ENCODE peak calls at places on chromosomes 16 and 17, in six cellular contexts. B is tibial nerve; U is NCI-H2029; Q is activated CD4-positive, alpha-beta T cell treated with anti-CD3 and anti-CD28 coated beads, Interleukin-2, amount 10 ng/mL, durations not matched to agents 24 days and 14 days; A is Right ventricle myocardium superior; V is stimulated activated CD4-positive, alpha-beta T cell treated with anti-CD3 and anti-CD28 coated beads, Interleukin-15, amount 100 ng/mL, for 24 hours. F is an unnamed sample.
A peak's percentile ranks its signal among the peaks of the same experiment; 100 is the strongest.

GRCh38 chr17:35028531-35029262 is 34.8 kb downstream of the RFFL start:
- DNase-seq in U (no peak), V (no peak), B (no peak), Q (no peak), A (no peak), F (no peak)

GRCh38 chr16:3364774-3365427 is 9.2 kb downstream of the OR2C1 start:
- DNase-seq in Q (peak; percentile 89), V (peak; percentile 91), A (peak; percentile 90), B (peak; percentile 54), U (peak; percentile 93), F (peak; percentile 89)

GRCh38 chr17:73342057-73342522 is 30.3 kb upstream of the CDC42EP4 start:
- DNase-seq in A (peak; percentile 81), Q (no peak), B (peak; percentile 46), V (no peak), U (no peak), F (peak; percentile 60)

GRCh38 chr16:2928796-2929195 is 17.1 kb downstream of the FLYWCH1 start:
- DNase-seq in V (no peak), U (no peak), B (no peak), Q (no peak), A (no peak), F (no peak)

GRCh38 chr17:2924211-2924610 is 128.0 kb downstream of the RAP1GAP2 start:
- DNase-seq in Q (no peak), V (no peak), B (no peak), A (no peak), U (no peak), F (no peak)

GRCh38 chr16:11181889-11182279 is 74.1 kb downstream of the SOCS1 start:
- DNase-seq in V (peak; percentile 72), B (peak; percentile 14), Q (peak; percentile 73), U (no peak), A (no peak), F (peak; percentile 65)

GRCh38 chr17:61259360-61259759 is 140.3 kb upstream of the TBX2 start:
- DNase-seq in U (no peak), Q (no peak), V (no peak), B (no peak), A (no peak), F (no peak)

GRCh38 chr16:69089091-69089912 is 16.2 kb upstream of the HAS3 start:
- DNase-seq in Q (no peak), B (no peak), V (peak; percentile 49), U (peak; percentile 47), A (no peak), F (peak; percentile 51)

GRCh38 chr16:84072014-84072413 is 29.4 kb upstream of the SLC38A8 start:
- DNase-seq in V (no peak), B (no peak), Q (no peak), A (no peak), U (no peak), F (no peak)

GRCh38 chr16:88769617-88770458 is 15.2 kb downstream of the PIEZO1 start:
- DNase-seq in U (peak; percentile 47), B (no peak), A (no peak), Q (peak; percentile 67), V (peak; percentile 54), F (peak; percentile 82)

GRCh38 chr17:33115957-33116680 is 124.5 kb downstream of the SPACA3 start:
- DNase-seq in Q (no peak), A (no peak), U (no peak), V (no peak), B (no peak), F (no peak)

GRCh38 chr16:28292731-28293588 is 635 bp downstream of the SBK1 start:
- DNase-seq in Q (peak; percentile 71), B (no peak), V (peak; percentile 36), A (no peak), U (peak; percentile 62), F (no peak)

GRCh38 chr17:74744349-74744713 is 4.1 kb upstream of the NHERF1 start:
- DNase-seq in Q (no peak), V (no peak), A (no peak), B (no peak), U (no peak), F (no peak)

GRCh38 chr16:24674877-24675276 is 54.6 kb upstream of the TNRC6A start:
- DNase-seq in A (no peak), B (no peak), U (no peak), V (no peak), Q (no peak), F (no peak)

GRCh38 chr16:81861915-81862314 is 82.8 kb downstream of the PLCG2 start:
- DNase-seq in U (no peak), Q (no peak), A (no peak), V (no peak), B (no peak), F (no peak)

GRCh38 chr17:44210342-44211192 is 8.9 kb downstream of the UBTF start:
- DNase-seq in B (peak; percentile 81), Q (peak; percentile 97), V (peak; percentile 93), A (peak; percentile 94), U (peak; percentile 64), F (peak; percentile 93)

GRCh38 chr16:49755291-49755611 is 100.7 kb downstream of the ZNF423 start:
- DNase-seq in Q (no peak), V (no peak), U (no peak), A (no peak), B (peak; percentile 53), F (no peak)

GRCh38 chr16:65838001-65838400 is 528.5 kb upstream of the CDH5 start:
- DNase-seq in U (no peak), Q (no peak), A (no peak), V (no peak), B (no peak), F (no peak)

GRCh38 chr17:223723-224471 is 42.4 kb upstream of the DOC2B start:
- DNase-seq in A (peak; percentile 19), B (no peak), Q (no peak), U (no peak), V (no peak), F (peak; percentile 27)

GRCh38 chr17:62626719-62627218 is 701 bp upstream of the MRC2 start:
- DNase-seq in V (peak; percentile 47), A (peak; percentile 75), Q (no peak), B (peak; percentile 63), U (no peak), F (no peak)

GRCh38 chr16:83715217-83715920 is 92.4 kb upstream of the HSBP1 start:
- DNase-seq in U (peak; percentile 85), B (no peak), Q (no peak), V (no peak), A (no peak), F (peak; percentile 58)

GRCh38 chr17:8951210-8951609 is 14.3 kb downstream of the PIK3R5 start:
- DNase-seq in Q (peak; percentile 69), U (no peak), B (no peak), A (no peak), V (no peak), F (no peak)

GRCh38 chr16:11439790-11440656 is 94.8 kb downstream of the RMI2 start:
- DNase-seq in Q (no peak), V (no peak), U (no peak), A (no peak), B (no peak), F (no peak)

GRCh38 chr16:70663524-70664324 is 17.4 kb downstream of the IL34 start:
- DNase-seq in A (no peak), U (no peak), V (no peak), B (no peak), Q (no peak), F (no peak)

GRCh38 chr16:81526935-81527334 is 82.3 kb downstream of the CMIP start:
- DNase-seq in A (peak; percentile 72), U (no peak), V (no peak), B (no peak), Q (no peak), F (peak; percentile 59)

GRCh38 chr17:62995377-62995885 is 29.4 kb downstream of the TANC2 start:
- DNase-seq in B (no peak), A (no peak), U (peak; percentile 9), V (peak; percentile 26), Q (peak; percentile 60), F (no peak)

GRCh38 chr16:58048914-58049696 is 23.6 kb downstream of the MMP15 start:
- DNase-seq in B (no peak), U (no peak), A (no peak), V (no peak), Q (no peak), F (no peak)

GRCh38 chr16:68823401-68823800 is 19.9 kb upstream of the TANGO6 start:
- DNase-seq in V (no peak), U (no peak), A (no peak), Q (no peak), B (no peak), F (no peak)

GRCh38 chr16:80614908-80615696 is 74.3 kb downstream of the DYNLRB2 start:
- DNase-seq in A (no peak), V (no peak), U (no peak), Q (no peak), B (no peak), F (no peak)

GRCh38 chr16:48118841-48119240 is 37.0 kb downstream of the ABCC12 start:
- DNase-seq in A (no peak), U (no peak), V (no peak), B (no peak), Q (no peak), F (no peak)

GRCh38 chr16:2912330-2913199 is 834 bp downstream of the FLYWCH1 start:
- DNase-seq in B (peak; percentile 41), A (no peak), U (no peak), V (peak; percentile 58), Q (peak; percentile 86), F (no peak)

GRCh38 chr16:17743578-17743977 is 272.8 kb upstream of the XYLT1 start:
- DNase-seq in B (no peak), Q (no peak), A (no peak), V (no peak), U (no peak), F (no peak)

GRCh38 chr17:77644181-77644972 is 314.1 kb upstream of the TNRC6C start:
- DNase-seq in Q (no peak), V (no peak), B (no peak), A (no peak), U (peak; percentile 2), F (no peak)

GRCh38 chr16:84120023-84120422 is 3.3 kb upstream of the MBTPS1 start:
- DNase-seq in V (no peak), A (no peak), Q (no peak), U (no peak), B (no peak), F (no peak)